ENCODE peak calls at places on chromosomes 12 and 14, in five cellular contexts. P is pancreas, Z is heart right ventricle, H is psoas muscle, N is aorta. V is an unnamed sample.

GRCh38 chr12:9741726-9742125 is 8.8 kb upstream of the CLECL1 start:
- DNase-seq in Z (no peak), H (no peak), P (no peak), N (no peak), V (no peak)

GRCh38 chr14:103074699-103075341 is 9.2 kb upstream of the LBHD2 start:
- DNase-seq in Z (peak; percentile 81), N (peak; percentile 83), P (no peak), H (peak; percentile 87), V (peak; percentile 56)

GRCh38 chr12:73308747-73309146 is 1036.6 kb downstream of the TRHDE start:
- DNase-seq in H (no peak), Z (no peak), P (no peak), N (no peak), V (no peak)

GRCh38 chr14:87745507-87746118 is 247.4 kb downstream of the GALC start:
- DNase-seq in Z (no peak), P (no peak), N (no peak), H (no peak), V (no peak)

GRCh38 chr14:64684091-64684490 is 20.1 kb upstream of the PLEKHG3 start:
- DNase-seq in Z (peak; percentile 69), H (peak; percentile 64), P (peak; percentile 76), N (no peak), V (no peak)

GRCh38 chr14:52918486-52918885 is 32.4 kb downstream of the FERMT2 start:
- DNase-seq in P (no peak), N (no peak), Z (no peak), H (no peak), V (no peak)

GRCh38 chr14:85599939-85600338 is 70.0 kb downstream of the FLRT2 start:
- DNase-seq in H (no peak), N (no peak), P (no peak), Z (no peak), V (no peak)

GRCh38 chr14:22531451-22532344 is 57.3 kb downstream of the DAD1 start:
- DNase-seq in H (no peak), Z (no peak), P (no peak), N (no peak), V (no peak)

GRCh38 chr12:92144631-92145480 is 790 bp downstream of the BTG1 start:
- DNase-seq in H (peak; percentile 80), N (peak; percentile 82), P (peak; percentile 78), Z (peak; percentile 52), V (peak; percentile 75)

GRCh38 chr12:31736472-31736871 is 7.7 kb upstream of the AMN1 start:
- DNase-seq in Z (no peak), H (no peak), N (no peak), P (no peak), V (peak; percentile 68)

GRCh38 chr12:77999074-77999715 is 168.5 kb downstream of the NAV3 start:
- DNase-seq in N (no peak), H (no peak), P (no peak), Z (no peak), V (no peak)

GRCh38 chr14:86243158-86243557 is 713.2 kb downstream of the FLRT2 start:
- DNase-seq in N (no peak), H (no peak), Z (no peak), P (no peak), V (no peak)

GRCh38 chr12:14473707-14474287 is 93.9 kb downstream of the PLBD1 start:
- DNase-seq in Z (no peak), N (no peak), H (no peak), P (no peak), V (peak; percentile 20)

GRCh38 chr12:94725375-94726168 is 75.2 kb upstream of the TMCC3 start:
- DNase-seq in N (no peak), H (no peak), Z (no peak), P (no peak), V (peak; percentile 8)

GRCh38 chr12:3380200-3381020 is 110.6 kb upstream of the PRMT8 start:
- DNase-seq in Z (no peak), N (no peak), P (no peak), H (no peak), V (no peak)

GRCh38 chr14:77123381-77124344 is 17.9 kb downstream of the ZDHHC22 start:
- DNase-seq in N (no peak), Z (peak; percentile 49), P (peak; percentile 86), H (peak; percentile 69), V (no peak)
- H3K27ac ChIP-seq in N (no peak overlapping the region), Z (no peak overlapping the region), P (peak overlapping the region; percentile 33), H (peak overlapping the region; percentile 73), V (no peak overlapping the region)

DNA sequence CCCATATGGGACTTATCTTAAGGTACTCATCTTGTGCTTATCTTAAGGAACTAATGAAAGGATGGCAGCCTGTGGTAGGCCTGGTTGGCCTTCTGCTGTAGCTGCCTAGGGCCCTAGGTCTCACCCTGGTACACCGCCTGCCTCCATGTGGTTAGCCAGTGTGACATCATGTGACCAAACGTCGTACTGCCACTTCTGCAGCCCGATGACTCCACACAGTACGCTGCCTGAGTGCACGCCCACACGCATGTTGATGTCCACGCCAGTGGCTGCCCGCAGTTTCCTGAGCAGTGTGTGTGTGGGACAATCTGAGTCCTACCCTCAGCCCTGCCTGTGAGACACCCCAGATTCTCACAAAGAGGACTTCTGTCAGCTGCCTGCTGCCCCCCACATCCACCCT is 5.1 kb downstream of the ADCY4 start:
- DNase-seq in H (peak; percentile 71), Z (peak; percentile 50), N (peak; percentile 89), P (no peak), V (no peak)
- H3K27ac ChIP-seq in H (no peak overlapping the region), Z (no peak overlapping the region), N (no peak overlapping the region), P (no peak overlapping the region), V (no peak overlapping the region)

GRCh38 chr14:34580381-34580780 is 40.9 kb upstream of the EAPP start:
- DNase-seq in Z (no peak), P (peak; percentile 11), N (peak; percentile 30), H (no peak), V (no peak)
- H3K27ac ChIP-seq in Z (no peak overlapping the region), P (no peak overlapping the region), N (no peak overlapping the region), H (no peak overlapping the region), V (no peak overlapping the region)

GRCh38 chr14:89349196-89350008 is 67.6 kb downstream of the FOXN3 start:
- DNase-seq in Z (no peak), P (no peak), H (peak; percentile 87), N (no peak), V (no peak)
- H3K27ac ChIP-seq in Z (no peak overlapping the region), P (no peak overlapping the region), H (peak overlapping the region; percentile 71), N (no peak overlapping the region), V (no peak overlapping the region)

GRCh38 chr12:32891526-32891925 is 5.1 kb downstream of the PKP2 start:
- DNase-seq in N (no peak), P (no peak), H (no peak), Z (no peak), V (no peak)

GRCh38 chr12:32891956-32892355 is 4.6 kb downstream of the PKP2 start:
- DNase-seq in Z (no peak), N (no peak), H (no peak), P (no peak), V (peak; percentile 87)

GRCh38 chr12:32893008-32893407 is 3.6 kb downstream of the PKP2 start:
- DNase-seq in H (no peak), P (no peak), N (no peak), Z (no peak), V (no peak)

GRCh38 chr12:32894566-32894965 is 2.0 kb downstream of the PKP2 start:
- DNase-seq in Z (no peak), H (no peak), N (no peak), P (no peak), V (no peak)

DNA sequence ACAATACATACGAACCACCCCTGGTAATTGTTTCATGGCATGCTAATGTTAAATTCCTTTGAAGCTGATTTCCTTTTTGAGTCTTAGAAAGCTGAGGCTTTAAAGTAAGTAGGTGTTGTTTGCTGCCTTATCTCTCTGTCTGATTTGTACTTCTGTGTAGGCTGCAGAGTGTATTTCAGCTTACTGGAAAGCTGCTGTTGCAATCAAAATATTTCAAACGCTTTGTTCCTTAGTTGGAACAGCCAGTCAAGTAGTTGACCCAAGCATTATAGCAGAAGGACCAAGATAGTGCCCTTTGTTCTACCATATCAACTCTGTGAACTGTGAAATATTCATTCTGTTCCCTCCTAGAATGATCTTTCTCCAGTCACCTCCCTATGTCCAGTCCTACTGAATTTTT is 3.1 kb downstream of the PKP2 start:
- DNase-seq in Z (no peak), N (no peak), P (no peak), H (no peak), V (no peak)
- H3K27ac ChIP-seq in Z (peak overlapping the region; percentile 82), N (no peak overlapping the region), P (peak overlapping the region; percentile 80), H (no peak overlapping the region), V (peak overlapping the region; percentile 48)

V was measured in SJSA1.